ENCODE peak calls at places on chromosomes 7 and 10, in five cellular contexts. B is IMR-90, L is breast epithelium, N is heart left ventricle, U is ovary. O is an unnamed sample.

GRCh38 chr10:130045091-130045652 is 65.5 kb downstream of the C10orf143 start:
- DNase-seq in L (no peak), B (no peak), N (no peak), U (no peak), O (no peak)

GRCh38 chr7:18555120-18555519 is 59.6 kb downstream of the HDAC9 start:
- DNase-seq in L (no peak), U (no peak), N (no peak), B (peak; percentile 17), O (no peak)

GRCh38 chr10:8069108-8069507 is 14.6 kb downstream of the GATA3 start:
- DNase-seq in B (no peak), L (no peak), U (no peak), N (no peak), O (no peak)

GRCh38 chr10:49375611-49376010 is 20.3 kb downstream of the DRGX start:
- DNase-seq in U (no peak), L (no peak), N (peak; percentile 50), B (no peak), O (no peak)

GRCh38 chr7:79308176-79308575 is 145.3 kb downstream of the MAGI2 start:
- DNase-seq in L (peak; percentile 53), B (no peak), U (no peak), N (no peak), O (no peak)

GRCh38 chr7:87105401-87105800 is 45.9 kb upstream of the ELAPOR2 start:
- DNase-seq in B (no peak), L (no peak), N (no peak), U (no peak), O (no peak)

GRCh38 chr7:27210441-27211083 is 10.7 kb upstream of the HOXA13 start:
- DNase-seq in B (peak; percentile 32), L (no peak), N (no peak), U (peak; percentile 38), O (no peak)

GRCh38 chr10:69497611-69498390 is 46.5 kb downstream of the TSPAN15 start:
- DNase-seq in U (no peak), N (no peak), B (no peak), L (no peak), O (no peak)

GRCh38 chr10:26839966-26840627 is 20.7 kb downstream of the ABI1 start:
- DNase-seq in B (peak; percentile 74), U (no peak), L (no peak), N (no peak), O (no peak)

GRCh38 chr10:122099562-122099961 is 110.6 kb downstream of the TACC2 start:
- DNase-seq in L (no peak), B (no peak), N (no peak), U (no peak), O (no peak)

GRCh38 chr10:118571123-118571522 is 24.3 kb downstream of the PRLHR start:
- DNase-seq in B (no peak), U (no peak), N (no peak), L (peak; percentile 67), O (peak; percentile 28)

GRCh38 chr10:130234171-130234965 is 98.2 kb downstream of the GLRX3 start:
- DNase-seq in N (no peak), B (no peak), U (no peak), L (no peak), O (no peak)

GRCh38 chr10:48495282-48496045 is 109.4 kb downstream of the ARHGAP22 start:
- DNase-seq in L (no peak), B (no peak), N (no peak), U (no peak), O (no peak)

GRCh38 chr7:29479606-29480200 is 83.9 kb upstream of the PRR15 start:
- DNase-seq in L (no peak), B (no peak), N (no peak), U (peak; percentile 64), O (peak; percentile 38)

GRCh38 chr7:97871659-97872024 is 566 bp downstream of the ASNS start:
- DNase-seq in L (no peak), B (no peak), N (no peak), U (peak; percentile 16), O (no peak)

GRCh38 chr10:60706146-60706545 is 72.1 kb upstream of the CDK1 start:
- DNase-seq in N (no peak), U (no peak), L (no peak), B (no peak), O (no peak)

GRCh38 chr10:396107-396506 is 260.9 kb downstream of the ZMYND11 start:
- DNase-seq in N (no peak), B (no peak), U (no peak), L (no peak), O (no peak)
- H3K36me3 ChIP-seq in N (peaks cover 6% of the 10 kb centered on the region), B (peaks cover 5% of the 10 kb centered on the region), U (no peaks in the 10 kb centered on the region), L (no peaks in the 10 kb centered on the region), O (peaks cover 3% of the 10 kb centered on the region)

DNA sequence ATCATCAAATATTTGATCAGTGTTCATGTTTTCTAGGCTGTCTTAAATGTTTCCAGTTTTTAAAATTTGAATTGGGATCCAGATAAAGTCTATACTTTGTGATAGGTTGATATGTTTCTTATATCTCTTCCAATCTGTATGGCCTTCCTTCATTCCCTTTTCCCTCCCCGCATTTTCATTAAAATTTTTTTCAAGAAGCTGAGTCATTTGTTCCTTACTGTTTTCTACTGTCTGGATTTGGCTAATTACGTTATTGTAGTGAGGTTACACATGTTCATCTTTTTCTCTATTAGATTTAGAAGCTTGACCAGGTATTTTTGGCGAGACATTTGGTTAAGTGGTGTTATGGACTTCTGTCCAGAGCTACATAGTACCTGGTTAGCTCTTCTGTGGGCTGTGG is 11.2 kb downstream of the GARS1 start:
- DNase-seq in N (no peak), L (no peak), U (no peak), B (no peak), O (no peak)
- H3K36me3 ChIP-seq in N (peaks cover 100% of the 10 kb centered on the region), L (peaks cover 11% of the 10 kb centered on the region), U (no peaks in the 10 kb centered on the region), B (peaks cover 45% of the 10 kb centered on the region), O (peaks cover 26% of the 10 kb centered on the region)

GRCh38 chr7:64521409-64521984 is 41.4 kb downstream of the ZNF680 start:
- DNase-seq in U (no peak), N (no peak), B (no peak), L (no peak), O (no peak)
- H3K36me3 ChIP-seq in U (no peaks in the 10 kb centered on the region), N (peaks cover 32% of the 10 kb centered on the region), B (no peaks in the 10 kb centered on the region), L (peaks cover 4% of the 10 kb centered on the region), O (peaks cover 12% of the 10 kb centered on the region)

DNA sequence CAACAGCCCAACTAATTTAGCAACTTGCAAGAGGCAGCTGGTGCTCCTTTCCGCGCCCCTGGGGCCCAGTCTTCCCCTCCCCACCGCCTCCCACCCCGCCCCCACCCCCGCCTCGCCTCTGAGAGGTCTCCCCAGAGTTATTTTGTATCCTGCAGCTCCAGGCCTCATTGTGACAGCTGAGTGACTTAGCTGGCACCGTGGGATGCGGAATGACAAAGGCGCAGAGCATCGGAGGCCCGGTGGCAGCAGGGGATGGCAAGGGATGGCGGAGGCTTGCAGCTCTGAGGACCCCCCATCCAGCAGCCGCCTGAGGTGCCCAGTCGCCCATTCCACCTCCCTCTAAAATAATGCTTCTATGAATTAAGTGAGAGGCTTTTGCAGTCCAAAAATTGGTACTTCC is 12.5 kb upstream of the KAT6B start:
- DNase-seq in N (no peak), L (no peak), U (no peak), B (no peak), O (no peak)
- H3K36me3 ChIP-seq in N (no peaks in the 10 kb centered on the region), L (no peaks in the 10 kb centered on the region), U (no peaks in the 10 kb centered on the region), B (no peaks in the 10 kb centered on the region), O (no peaks in the 10 kb centered on the region)

GRCh38 chr7:256461-256940 is 33.5 kb upstream of the FOXL3 start:
- DNase-seq in U (no peak), B (no peak), N (peak; percentile 20), L (no peak), O (no peak)
- H3K36me3 ChIP-seq in U (no peaks in the 10 kb centered on the region), B (peaks cover 96% of the 10 kb centered on the region), N (peaks cover 63% of the 10 kb centered on the region), L (peaks cover 37% of the 10 kb centered on the region), O (peaks cover 64% of the 10 kb centered on the region)